ENCODE peak calls at places on chromosome 6, in six cellular contexts. B is RWPE1; U is CD8-positive, alpha-beta memory T cell; Y is stimulated activated CD8-positive, alpha-beta memory T cell treated with anti-CD3 and anti-CD28 coated beads, Interleukin-15, amount 100 ng/mL, for 1 hour; X is stimulated activated naive B cell treated with anti-CD40 and anti-IgM and Interleukin-4, amounts not matched to agents 10 μg/mL and 1 μg/mL and 100 μg/mL, for 72 hours; F is AG04450. K is an unnamed sample.

GRCh38 chr6:136831873-136832562 is 9.6 kb downstream of the PEX7 start:
- DNase-seq in B (no peak), U (no peak), Y (no peak), X (no peak), F (no peak), K (no peak)

GRCh38 chr6:84218091-84218490 is 9.4 kb downstream of the CEP162 start:
- DNase-seq in B (no peak), U (no peak), Y (no peak), X (no peak), F (no peak), K (no peak)

GRCh38 chr6:44105993-44106740 is 21.1 kb downstream of the MRPL14 start:
- DNase-seq in B (no peak), U (no peak), Y (no peak), X (no peak), F (no peak), K (no peak)

GRCh38 chr6:28171271-28171670 is 29.6 kb downstream of the ZKSCAN8 start:
- DNase-seq in B (no peak), U (no peak), Y (no peak), X (no peak), F (no peak), K (no peak)

GRCh38 chr6:97394160-97394748 is 111.2 kb upstream of the MMS22L start:
- DNase-seq in B (peak), U (peak), Y (no peak), X (peak), F (peak), K (peak)

GRCh38 chr6:107957165-107957908 is 671 bp downstream of the SEC63 start:
- DNase-seq in B (peak), U (peak), Y (peak), X (peak), F (peak), K (peak)

GRCh38 chr6:29758761-29759160 is 35.5 kb downstream of the HLA-F start:
- DNase-seq in B (no peak), U (no peak), Y (no peak), X (no peak), F (no peak), K (no peak)

GRCh38 chr6:21679761-21680265 is 86.3 kb downstream of the SOX4 start:
- DNase-seq in B (peak), U (no peak), Y (no peak), X (no peak), F (peak), K (no peak)

GRCh38 chr6:1145756-1146218 is 166.1 kb upstream of the FOXQ1 start:
- DNase-seq in B (no peak), U (no peak), Y (no peak), X (no peak), F (no peak), K (no peak)

GRCh38 chr6:21730533-21730932 is 137.0 kb downstream of the SOX4 start:
- DNase-seq in B (no peak), U (no peak), Y (no peak), X (no peak), F (no peak), K (no peak)

GRCh38 chr6:34113532-34113931 is 32.4 kb downstream of the GRM4 start:
- DNase-seq in B (no peak), U (no peak), Y (no peak), X (no peak), F (no peak), K (no peak)

GRCh38 chr6:82057846-82058554 is 189.5 kb downstream of the IBTK start:
- DNase-seq in B (no peak), U (no peak), Y (no peak), X (no peak), F (peak), K (peak)

GRCh38 chr6:160791981-160792418 is 90.0 kb downstream of the PLG start:
- DNase-seq in B (peak), U (no peak), Y (no peak), X (no peak), F (no peak), K (no peak)

GRCh38 chr6:6517059-6517458 is 71.5 kb upstream of the LY86 start:
- DNase-seq in B (no peak), U (no peak), Y (no peak), X (no peak), F (no peak), K (no peak)

GRCh38 chr6:166258854-166259276 is 49.3 kb downstream of the PRR18 start:
- DNase-seq in B (no peak), U (no peak), Y (no peak), X (no peak), F (no peak), K (peak)

GRCh38 chr6:1917628-1918371 is 308.1 kb downstream of the FOXC1 start:
- DNase-seq in B (peak), U (no peak), Y (no peak), X (no peak), F (peak), K (peak)

GRCh38 chr6:161242779-161243693 is 30.8 kb downstream of the AGPAT4 start:
- DNase-seq in B (no peak), U (peak), Y (peak), X (no peak), F (no peak), K (no peak)

GRCh38 chr6:21501815-21502214 is 91.7 kb upstream of the SOX4 start:
- DNase-seq in B (no peak), U (no peak), Y (no peak), X (no peak), F (no peak), K (no peak)

GRCh38 chr6:42690151-42690702 is 32.2 kb downstream of the PRPH2 start:
- DNase-seq in B (no peak), U (no peak), Y (no peak), X (no peak), F (no peak), K (no peak)

GRCh38 chr6:20147469-20147868 is 64.8 kb downstream of the MBOAT1 start:
- DNase-seq in B (no peak), U (no peak), Y (no peak), X (no peak), F (no peak), K (no peak)

GRCh38 chr6:149334201-149334600 is 16.7 kb downstream of the TAB2 start:
- DNase-seq in B (no peak), U (no peak), Y (no peak), X (no peak), F (no peak), K (peak)

GRCh38 chr6:14903176-14904088 is 342.4 kb upstream of the JARID2 start:
- DNase-seq in B (no peak), U (no peak), Y (no peak), X (no peak), F (no peak), K (no peak)

GRCh38 chr6:11785953-11786579 is 7.5 kb upstream of the ADTRP start:
- DNase-seq in B (no peak), U (no peak), Y (no peak), X (peak), F (no peak), K (no peak)

GRCh38 chr6:149032599-149033405 is 284.7 kb upstream of the TAB2 start:
- DNase-seq in B (peak), U (peak), Y (no peak), X (peak), F (peak), K (no peak)

GRCh38 chr6:5190467-5190866 is 70.3 kb downstream of the LYRM4 start:
- DNase-seq in B (peak), U (no peak), Y (no peak), X (no peak), F (peak), K (peak)

GRCh38 chr6:30264731-30265130 is 51.5 kb upstream of the TRIM26 start:
- DNase-seq in B (no peak), U (no peak), Y (no peak), X (no peak), F (no peak), K (no peak)

GRCh38 chr6:49551126-49551865 is 828 bp downstream of the C6orf141 start:
- DNase-seq in B (no peak), U (no peak), Y (no peak), X (no peak), F (no peak), K (peak)

GRCh38 chr6:26576929-26577719 is 19.6 kb upstream of the ABT1 start:
- DNase-seq in B (no peak), U (peak), Y (peak), X (peak), F (no peak), K (peak)

GRCh38 chr6:166565084-166565651 is 21.3 kb downstream of the RAMACL start:
- DNase-seq in B (no peak), U (no peak), Y (no peak), X (no peak), F (no peak), K (no peak)

GRCh38 chr6:44011350-44011925 is 115.8 kb downstream of the MRPL14 start:
- DNase-seq in B (no peak), U (no peak), Y (no peak), X (no peak), F (no peak), K (no peak)